ENCODE peak calls at places on chromosome 17, in six cellular contexts. One of them, this sample, is unnamed.

GRCh38 chr17:55710410-55710809 is 12.3 kb downstream of the TMEM100 start:
- DNase-seq in GM12878: no peak
- DNase-seq in K562: no peak
- DNase-seq in GM12891: no peak
- DNase-seq in HepG2: no peak
- DNase-seq in H1: no peak
- DNase-seq in this sample: no peak

GRCh38 chr17:16342979-16343378 is 10.3 kb downstream of the CENPV start:
- DNase-seq in H1: no peak
- DNase-seq in HepG2: no peak
- DNase-seq in K562: no peak
- DNase-seq in GM12878: no peak
- DNase-seq in GM12891: no peak
- DNase-seq in this sample: no peak

GRCh38 chr17:8496081-8496480 is 60.4 kb downstream of the NDEL1 start:
- DNase-seq in K562: no peak
- DNase-seq in H1: no peak
- DNase-seq in GM12891: no peak
- DNase-seq in GM12878: no peak
- DNase-seq in HepG2: no peak
- DNase-seq in this sample: no peak

GRCh38 chr17:83109793-83110645 is 30.6 kb downstream of the METRNL start:
- DNase-seq in GM12878: no peak
- DNase-seq in GM12891: no peak
- DNase-seq in K562: peak; percentile 39
- DNase-seq in H1: no peak
- DNase-seq in HepG2: peak; percentile 79
- DNase-seq in this sample: no peak

GRCh38 chr17:28645576-28645939 is 600 bp upstream of the BLTP2 start:
- DNase-seq in GM12878: no peak
- DNase-seq in HepG2: no peak
- DNase-seq in GM12891: no peak
- DNase-seq in K562: no peak
- DNase-seq in H1: no peak
- DNase-seq in this sample: no peak

GRCh38 chr17:73936908-73937627 is 266.4 kb upstream of the RPL38 start:
- DNase-seq in HepG2: peak; percentile 57
- DNase-seq in GM12878: no peak
- DNase-seq in K562: no peak
- DNase-seq in H1: no peak
- DNase-seq in GM12891: no peak
- DNase-seq in this sample: no peak

GRCh38 chr17:45146616-45147101 is 1.6 kb upstream of the HEXIM1 start:
- DNase-seq in HepG2: no peak
- DNase-seq in GM12891: no peak
- DNase-seq in H1: no peak
- DNase-seq in GM12878: no peak
- DNase-seq in K562: peak; percentile 85
- DNase-seq in this sample: no peak

GRCh38 chr17:53472586-53472985 is 350.1 kb upstream of the KIF2B start:
- DNase-seq in GM12891: no peak
- DNase-seq in K562: no peak
- DNase-seq in GM12878: no peak
- DNase-seq in HepG2: no peak
- DNase-seq in H1: no peak
- DNase-seq in this sample: no peak

GRCh38 chr17:44558349-44559287 is 1.3 kb downstream of the FZD2 start:
- DNase-seq in GM12891: no peak
- DNase-seq in GM12878: no peak
- DNase-seq in HepG2: no peak
- DNase-seq in H1: no peak
- DNase-seq in K562: no peak
- DNase-seq in this sample: no peak

GRCh38 chr17:48575673-48576478 is 2.3 kb downstream of the HOXB4 start:
- DNase-seq in H1: no peak
- DNase-seq in HepG2: no peak
- DNase-seq in GM12878: no peak
- DNase-seq in K562: peak; percentile 48
- DNase-seq in GM12891: no peak
- DNase-seq in this sample: no peak

GRCh38 chr17:44233582-44233981 is 14.1 kb upstream of the UBTF start:
- DNase-seq in K562: no peak
- DNase-seq in H1: no peak
- DNase-seq in HepG2: no peak
- DNase-seq in GM12878: no peak
- DNase-seq in GM12891: no peak
- DNase-seq in this sample: no peak

GRCh38 chr17:29155966-29156338 is 24.2 kb downstream of the MYO18A start:
- DNase-seq in GM12878: no peak
- DNase-seq in GM12891: no peak
- DNase-seq in K562: no peak
- DNase-seq in H1: no peak
- DNase-seq in HepG2: no peak
- DNase-seq in this sample: no peak

DNA sequence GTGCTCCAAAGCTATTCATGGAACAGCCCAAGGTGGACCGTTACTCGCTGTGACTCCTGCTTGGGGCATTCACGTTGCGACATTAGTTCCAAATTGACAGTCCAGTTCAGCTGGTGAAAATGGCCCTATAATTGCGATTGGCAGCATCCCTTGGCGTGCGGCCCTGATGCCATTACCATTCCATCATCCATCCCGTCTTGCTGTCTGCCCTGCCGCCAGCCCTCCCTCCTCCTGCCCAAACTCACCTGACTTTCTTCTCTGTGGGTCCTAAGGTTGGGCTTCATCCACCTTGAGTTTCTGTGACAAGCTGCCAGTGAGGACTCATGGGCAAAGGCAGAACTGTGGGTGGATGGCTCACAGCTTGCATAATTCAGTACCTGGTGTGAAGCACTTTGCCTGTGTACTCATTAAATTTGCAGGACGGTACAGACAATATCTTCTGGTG is 104.6 kb downstream of the RPTOR start:
- DNase-seq in GM12878: no peak
- DNase-seq in H1: no peak
- DNase-seq in GM12891: no peak
- DNase-seq in K562: no peak
- DNase-seq in HepG2: no peak
- DNase-seq in this sample: no peak
- TF ChIP-seq TAF1 in GM12878: no peak
- TF ChIP-seq TAF1 in H1: no peak
- TF ChIP-seq TAF1 in GM12891: no peak
- TF ChIP-seq TAF1 in K562: no peak
- TF ChIP-seq TAF1 in HepG2: no peak
- TF ChIP-seq TAF1 in this sample: no peak

GRCh38 chr17:42895185-42895555 is 5.4 kb upstream of the G6PC1 start:
- DNase-seq in GM12878: no peak
- DNase-seq in H1: no peak
- DNase-seq in K562: no peak
- DNase-seq in GM12891: no peak
- DNase-seq in HepG2: no peak
- DNase-seq in this sample: no peak

GRCh38 chr17:42894283-42895184 is 6.1 kb upstream of the G6PC1 start:
- DNase-seq in HepG2: peak; percentile 79
- DNase-seq in GM12891: no peak
- DNase-seq in GM12878: no peak
- DNase-seq in H1: no peak
- DNase-seq in K562: no peak
- DNase-seq in this sample: no peak

GRCh38 chr17:42900460-42901331 is at the start of gene G6PC1:
- DNase-seq in H1: no peak
- DNase-seq in GM12891: no peak
- DNase-seq in HepG2: peak; percentile 71
- DNase-seq in K562: no peak
- DNase-seq in GM12878: no peak
- DNase-seq in this sample: no peak

GRCh38 chr17:42901535-42902229 is 1.1 kb downstream of the G6PC1 start:
- DNase-seq in H1: no peak
- DNase-seq in HepG2: no peak
- DNase-seq in K562: no peak
- DNase-seq in GM12878: no peak
- DNase-seq in GM12891: no peak
- DNase-seq in this sample: no peak

DNA sequence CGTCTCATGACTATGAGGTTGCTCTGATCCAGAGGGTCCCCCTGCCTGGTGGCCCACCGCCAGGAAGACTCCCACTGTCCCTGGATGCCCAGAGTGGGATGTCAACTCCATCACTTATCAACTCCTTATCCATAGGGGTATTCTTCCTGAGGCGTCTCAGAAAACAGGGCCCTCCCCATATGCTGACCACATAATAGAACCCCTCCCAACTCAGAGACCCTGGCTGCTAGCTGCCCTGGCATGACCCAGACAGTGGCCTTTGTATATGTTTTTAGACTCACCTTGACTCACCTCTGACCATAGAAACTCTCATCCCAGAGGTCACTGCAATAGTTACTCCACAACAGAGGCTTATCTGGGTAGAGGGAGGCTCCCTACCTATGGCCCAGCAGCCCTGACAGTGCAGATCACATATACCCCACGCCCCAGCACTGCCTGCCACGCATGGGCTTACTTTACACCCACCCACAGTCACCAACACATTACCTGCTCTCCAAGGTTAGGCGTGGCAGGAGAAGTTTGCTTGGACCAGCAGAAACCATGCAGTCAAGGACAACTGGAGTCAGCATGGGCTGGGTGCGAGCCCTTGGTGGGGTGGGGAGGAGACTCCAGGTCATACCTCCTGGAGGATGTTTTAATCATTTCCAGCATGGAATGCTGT is 2.3 kb upstream of the G6PC1 start:
- DNase-seq in GM12878: no peak
- DNase-seq in K562: no peak
- DNase-seq in HepG2: no peak
- DNase-seq in GM12891: no peak
- DNase-seq in H1: no peak
- DNase-seq in this sample: no peak
- TF ChIP-seq POLR2A in GM12878: no peak
- TF ChIP-seq POLR2A in K562: no peak
- TF ChIP-seq POLR2A in HepG2: no peak
- TF ChIP-seq POLR2A in GM12891: no peak
- TF ChIP-seq POLR2A in H1: no peak
- TF ChIP-seq POLR2A in this sample: no peak

GRCh38 chr17:78019367-78019975 is 61.0 kb downstream of the TNRC6C start:
- DNase-seq in K562: peak; percentile 66
- DNase-seq in H1: no peak
- DNase-seq in GM12891: no peak
- DNase-seq in HepG2: peak; percentile 53
- DNase-seq in GM12878: peak; percentile 9
- DNase-seq in this sample: no peak
- TF ChIP-seq TAF1 in K562: no peak
- TF ChIP-seq TAF1 in H1: no peak
- TF ChIP-seq TAF1 in GM12891: no peak
- TF ChIP-seq TAF1 in HepG2: no peak
- TF ChIP-seq TAF1 in GM12878: no peak
- TF ChIP-seq TAF1 in this sample: no peak

DNA sequence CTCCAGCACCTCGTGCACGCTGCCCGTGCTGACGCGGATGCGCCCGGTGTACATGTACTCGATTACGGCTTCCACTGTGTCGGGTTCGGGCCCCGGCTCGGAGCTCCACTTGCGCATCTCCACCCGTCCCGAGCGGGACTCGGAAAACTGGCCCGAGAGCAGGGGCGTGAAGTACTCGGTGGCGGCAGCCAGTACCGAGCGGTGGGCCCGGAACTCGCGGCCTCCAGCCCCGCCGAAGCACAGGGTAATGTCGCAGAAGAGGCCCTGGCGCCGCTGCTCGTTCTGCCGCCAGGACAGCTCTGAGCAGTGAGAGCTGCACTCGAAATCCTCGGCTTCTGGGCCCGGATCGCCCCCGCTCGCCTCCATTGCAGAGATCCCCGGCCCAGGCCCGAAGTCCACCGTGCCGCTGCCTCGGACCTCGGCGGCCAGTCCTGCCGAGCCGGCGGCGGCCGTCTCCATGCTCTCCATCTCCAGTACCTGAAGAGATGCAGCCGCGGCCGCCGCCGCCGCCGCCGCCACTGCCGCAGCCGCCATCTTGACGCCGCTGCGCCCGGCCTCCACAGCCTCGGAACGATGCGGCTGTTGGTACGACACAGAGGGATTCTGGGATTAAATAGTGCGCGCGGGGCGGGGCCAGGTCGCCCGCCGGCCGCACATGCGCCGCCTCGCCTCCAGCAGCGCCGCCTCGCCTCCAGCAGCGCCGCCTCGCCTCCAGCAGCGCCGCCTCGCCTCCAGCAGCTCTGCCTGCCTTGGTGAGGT is at the start of gene KLHL11:
- DNase-seq in K562: peak; percentile 95
- DNase-seq in GM12891: peak; percentile 89
- DNase-seq in HepG2: peak; percentile 85
- DNase-seq in H1: peak; percentile 58
- DNase-seq in GM12878: peak; percentile 45
- DNase-seq in this sample: peak; percentile 88
- TF ChIP-seq POLR2A in K562: peak; percentile 87
- TF ChIP-seq POLR2A in GM12891: peak; percentile 78
- TF ChIP-seq POLR2A in HepG2: peak; percentile 82
- TF ChIP-seq POLR2A in H1: peak; percentile 87
- TF ChIP-seq POLR2A in GM12878: peak; percentile 93
- TF ChIP-seq POLR2A in this sample: peak; percentile 91

This sample was measured in GM12892.